ENCODE peak calls at places on chromosome 20, in nine cellular contexts. X is GM12865; N is DND-41; W is stimulated activated CD4-positive, alpha-beta T cell treated with anti-CD3 and anti-CD28 coated beads, Interleukin-4, amount 100 ng/mL, for 48 hours; M is Ammon's horn; O is CD8-positive, alpha-beta memory T cell; D is AG08395; R is memory B cell; C is dorsolateral prefrontal cortex. V is an unnamed sample.

GRCh38 chr20:20237093-20237959 is 130.6 kb upstream of the INSM1 start:
- DNase-seq in X (peak), N (peak), W (peak), M (peak), O (peak), D (peak), R (no peak), C (no peak), V (peak)

GRCh38 chr20:15740046-15740775 is 833.0 kb downstream of the KIF16B start:
- DNase-seq in X (no peak), N (no peak), W (no peak), M (no peak), O (no peak), D (no peak), R (no peak), C (no peak), V (no peak)

GRCh38 chr20:63700199-63701050 is 4.0 kb downstream of the TNFRSF6B start:
- DNase-seq in X (no peak), N (no peak), W (no peak), M (no peak), O (no peak), D (no peak), R (no peak), C (no peak), V (no peak)

GRCh38 chr20:56442381-56443365 is 25.8 kb upstream of the RTF2 start:
- DNase-seq in X (peak), N (no peak), W (no peak), M (no peak), O (peak), D (no peak), R (no peak), C (no peak), V (no peak)

GRCh38 chr20:16528078-16528477 is 45.2 kb downstream of the KIF16B start:
- DNase-seq in X (no peak), N (no peak), W (no peak), M (no peak), O (no peak), D (peak), R (no peak), C (no peak), V (no peak)

GRCh38 chr20:48142258-48142657 is 357.0 kb upstream of the SULF2 start:
- DNase-seq in X (no peak), N (no peak), W (no peak), M (no peak), O (no peak), D (no peak), R (no peak), C (no peak), V (no peak)

GRCh38 chr20:50690979-50691584 is at the start of gene RIPOR3:
- DNase-seq in X (no peak), N (no peak), W (no peak), M (no peak), O (no peak), D (peak), R (no peak), C (no peak), V (no peak)

GRCh38 chr20:17570347-17571152 is 675 bp downstream of the DSTN start:
- DNase-seq in X (peak), N (peak), W (peak), M (peak), O (peak), D (peak), R (peak), C (peak), V (no peak)

GRCh38 chr20:48143435-48144081 is 358.3 kb upstream of the SULF2 start:
- DNase-seq in X (no peak), N (no peak), W (no peak), M (no peak), O (no peak), D (no peak), R (no peak), C (no peak), V (no peak)

GRCh38 chr20:46682063-46682821 is 7.0 kb downstream of the TP53RK start:
- DNase-seq in X (no peak), N (no peak), W (no peak), M (no peak), O (no peak), D (no peak), R (no peak), C (no peak), V (no peak)

GRCh38 chr20:57383447-57384347 is 7.5 kb upstream of the RBM38 start:
- DNase-seq in X (no peak), N (no peak), W (no peak), M (no peak), O (no peak), D (no peak), R (no peak), C (no peak), V (no peak)

GRCh38 chr20:59631751-59632380 is 27.5 kb downstream of the PHACTR3 start:
- DNase-seq in X (no peak), N (no peak), W (no peak), M (no peak), O (no peak), D (no peak), R (no peak), C (no peak), V (no peak)

GRCh38 chr20:51752343-51752951 is 15.7 kb downstream of the ATP9A start:
- DNase-seq in X (no peak), N (no peak), W (no peak), M (no peak), O (no peak), D (peak), R (no peak), C (no peak), V (no peak)

GRCh38 chr20:57736738-57737347 is 27.0 kb upstream of the PMEPA1 start:
- DNase-seq in X (peak), N (no peak), W (no peak), M (no peak), O (no peak), D (no peak), R (no peak), C (no peak), V (no peak)

GRCh38 chr20:20369353-20370086 is 1.6 kb downstream of the INSM1 start:
- DNase-seq in X (peak), N (no peak), W (no peak), M (no peak), O (no peak), D (no peak), R (no peak), C (no peak), V (no peak)

GRCh38 chr20:46200582-46201570 is 82.8 kb downstream of the CD40 start:
- DNase-seq in X (no peak), N (no peak), W (no peak), M (peak), O (no peak), D (no peak), R (no peak), C (no peak), V (no peak)

GRCh38 chr20:4802522-4802921 is 80.8 kb downstream of the PRND start:
- DNase-seq in X (no peak), N (no peak), W (no peak), M (no peak), O (no peak), D (no peak), R (no peak), C (no peak), V (no peak)

V was measured in GM19239.